ENCODE peak calls at places on chromosomes 16 and 17, in seven cellular contexts. D is neuronal stem cell, H is pancreas, I is aorta, N is A549, P is hepatocyte, Y is transverse colon. A is an unnamed sample.

GRCh38 chr17:18379246-18380146 is 1.9 kb downstream of the EVPLL start:
- DNase-seq in N (no peak), Y (peak; percentile 26), H (no peak), D (no peak), I (no peak), P (no peak), A (no peak)

GRCh38 chr17:33112763-33113162 is 121.1 kb downstream of the SPACA3 start:
- DNase-seq in Y (no peak), H (no peak), N (peak; percentile 97), I (no peak), P (peak; percentile 7), D (no peak), A (no peak)

GRCh38 chr17:59840329-59840907 is 52.3 kb downstream of the TUBD1 start:
- DNase-seq in H (no peak), Y (no peak), N (peak; percentile 73), I (no peak), D (no peak), P (no peak), A (no peak)

GRCh38 chr17:56184650-56185049 is 31.4 kb downstream of the ANKFN1 start:
- DNase-seq in Y (no peak), N (no peak), I (no peak), D (no peak), P (no peak), H (no peak), A (no peak)

GRCh38 chr17:63881935-63882601 is at the start of gene GH2:
- DNase-seq in Y (peak; percentile 50), H (peak; percentile 47), D (peak; percentile 48), N (peak; percentile 65), I (no peak), P (peak; percentile 67), A (peak; percentile 37)

GRCh38 chr17:5912927-5913565 is 157.1 kb upstream of the WSCD1 start:
- DNase-seq in N (no peak), Y (no peak), H (no peak), I (no peak), D (no peak), P (no peak), A (no peak)

GRCh38 chr17:61928101-61928436 is 287 bp upstream of the INTS2 start:
- DNase-seq in D (no peak), Y (no peak), I (no peak), H (no peak), P (no peak), N (no peak), A (no peak)

GRCh38 chr16:78127130-78127529 is 27.7 kb downstream of the WWOX start:
- DNase-seq in I (no peak), D (no peak), H (no peak), Y (no peak), P (no peak), N (no peak), A (peak; percentile 65)

GRCh38 chr16:66741971-66742396 is 9.4 kb downstream of the DYNC1LI2 start:
- DNase-seq in N (no peak), H (no peak), D (no peak), I (no peak), Y (no peak), P (no peak), A (peak; percentile 44)

GRCh38 chr17:4658478-4659305 is 17.2 kb upstream of the ALOX15 start:
- DNase-seq in I (no peak), H (no peak), P (peak; percentile 79), N (no peak), Y (no peak), D (no peak), A (no peak)

GRCh38 chr17:42535400-42536047 is 517 bp upstream of the NAGLU start:
- DNase-seq in N (no peak), Y (no peak), D (no peak), H (no peak), P (no peak), I (no peak), A (no peak)

GRCh38 chr17:42537826-42538451 is 1.9 kb downstream of the NAGLU start:
- DNase-seq in I (no peak), N (no peak), D (no peak), P (no peak), H (no peak), Y (no peak), A (no peak)

GRCh38 chr17:42536372-42537155 is 523 bp downstream of the NAGLU start:
- DNase-seq in Y (peak; percentile 91), P (peak; percentile 90), H (peak; percentile 92), D (no peak), N (peak; percentile 81), I (peak; percentile 93), A (peak; percentile 96)

GRCh38 chr17:42537156-42537805 is 1.2 kb downstream of the NAGLU start:
- DNase-seq in I (no peak), D (no peak), Y (no peak), P (peak; percentile 7), N (no peak), H (no peak), A (no peak)

DNA sequence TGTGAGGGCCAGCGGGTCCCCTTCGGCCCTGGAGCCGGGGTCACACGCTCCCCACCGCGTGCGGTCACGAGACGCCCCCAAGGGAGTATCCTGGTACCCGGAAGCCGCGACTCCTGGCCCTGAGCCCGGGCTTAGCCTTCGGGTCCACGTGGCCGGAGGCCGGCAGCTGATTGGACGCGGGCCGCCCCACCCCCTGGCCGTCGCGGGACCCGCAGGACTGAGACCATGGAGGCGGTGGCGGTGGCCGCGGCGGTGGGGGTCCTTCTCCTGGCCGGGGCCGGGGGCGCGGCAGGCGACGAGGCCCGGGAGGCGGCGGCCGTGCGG is at the start of gene NAGLU:
- DNase-seq in P (peak; percentile 96), H (peak; percentile 98), D (no peak), N (peak; percentile 91), I (peak; percentile 99), Y (peak; percentile 97), A (peak; percentile 97)
- H3K27ac ChIP-seq in P (peak within 1 kb of the TSS; percentile 77), H (peak within 1 kb of the TSS; percentile 91), D (peak within 1 kb of the TSS; percentile 49), N (peak within 1 kb of the TSS; percentile 97), I (no peak within 1 kb of the TSS), Y (peak within 1 kb of the TSS; percentile 93), A (peak within 1 kb of the TSS; percentile 98)

DNA sequence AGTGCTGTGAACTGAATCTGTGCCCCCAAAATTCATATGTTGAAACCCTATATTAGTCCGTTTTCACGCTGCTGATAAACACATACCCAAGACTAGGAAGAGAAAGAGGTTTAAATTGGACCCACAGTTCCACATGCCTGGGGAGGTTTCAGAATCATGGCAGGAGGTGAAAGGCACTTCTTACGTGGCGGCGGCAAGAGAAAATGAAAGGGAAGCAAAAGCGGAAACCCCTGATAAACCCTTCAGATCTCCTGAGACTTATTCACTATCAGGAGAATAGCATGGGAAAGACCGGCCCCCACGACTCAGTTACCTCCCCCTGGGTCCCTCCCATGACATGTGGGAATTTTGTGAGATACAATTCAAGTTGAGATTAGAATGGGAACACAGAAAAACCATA is 3.7 kb upstream of the SPDYE4 start:
- DNase-seq in H (no peak), I (no peak), P (no peak), D (no peak), N (no peak), Y (no peak), A (no peak)
- H3K4me3 ChIP-seq in H (no peak overlapping the region), I (no peak overlapping the region), P (no peak overlapping the region), D (no peak overlapping the region), N (no peak overlapping the region), Y (no peak overlapping the region), A (no peak overlapping the region)

GRCh38 chr17:57412520-57413096 is 156.3 kb downstream of the MSI2 start:
- DNase-seq in Y (no peak), N (no peak), I (no peak), D (no peak), H (no peak), P (no peak), A (no peak)
- H3K27ac ChIP-seq in Y (no peak overlapping the region), N (no peak overlapping the region), I (no peak overlapping the region), D (no peak overlapping the region), H (no peak overlapping the region), P (peak overlapping the region; percentile 86), A (no peak overlapping the region)

DNA sequence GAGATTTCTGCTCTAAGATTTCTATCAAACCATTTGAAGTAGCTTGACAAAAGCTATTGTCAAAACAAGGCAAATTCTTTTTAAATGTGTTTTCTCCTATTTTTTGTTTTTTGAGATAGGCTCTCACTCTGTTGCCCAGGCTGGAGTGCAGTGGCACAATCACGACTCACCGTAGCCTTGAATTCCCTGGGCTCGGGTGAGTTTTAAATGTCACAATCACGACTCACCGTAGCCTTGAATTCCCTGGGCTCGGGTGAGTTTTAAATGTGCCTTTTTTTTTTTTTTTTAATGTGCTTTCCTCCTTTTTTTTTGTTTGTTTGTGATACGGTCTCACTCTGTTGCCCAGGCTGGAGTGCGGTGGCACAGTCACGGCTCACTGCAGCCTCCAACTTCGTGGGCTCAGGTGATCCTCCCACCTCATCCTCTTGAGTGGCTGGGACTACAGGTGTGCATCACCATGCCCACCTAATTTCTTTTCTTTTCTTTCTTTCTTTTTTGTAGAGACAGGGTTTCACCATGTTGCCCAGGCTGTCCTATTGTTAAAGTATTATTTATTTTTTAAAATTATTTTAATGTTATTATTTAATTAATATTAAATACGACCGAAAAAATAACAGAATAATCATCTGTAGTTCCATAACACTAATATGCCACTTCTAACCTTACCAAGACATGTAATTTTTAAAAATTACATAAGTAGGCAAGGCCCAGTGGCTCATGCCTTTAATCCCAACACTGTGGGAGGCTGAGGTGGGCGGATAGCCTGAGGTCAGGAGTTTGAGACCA is 69.6 kb upstream of the FA2H start:
- DNase-seq in D (no peak), N (no peak), Y (no peak), H (no peak), I (no peak), P (no peak), A (no peak)
- H3K4me3 ChIP-seq in D (no peak overlapping the region), N (no peak overlapping the region), Y (no peak overlapping the region), H (no peak overlapping the region), I (no peak overlapping the region), P (no peak overlapping the region), A (no peak overlapping the region)

DNA sequence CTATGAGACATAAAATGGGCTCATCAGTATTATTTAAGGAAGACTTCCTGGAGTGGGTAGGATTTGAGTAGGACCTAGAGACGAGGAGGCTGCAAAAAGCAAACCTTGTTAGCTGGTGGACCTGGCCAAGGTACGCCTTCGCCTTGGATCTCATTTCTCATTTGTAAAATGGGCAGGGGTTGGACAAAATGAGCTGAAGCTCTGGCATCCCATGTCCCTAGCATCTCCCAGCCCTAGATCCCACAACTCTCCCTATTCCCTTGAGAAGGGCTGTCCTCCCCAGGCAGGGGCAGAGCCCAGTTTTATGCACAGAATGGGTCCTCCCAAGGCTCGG is 306 bp upstream of the SPATA20 start:
- DNase-seq in P (no peak), I (no peak), N (no peak), D (no peak), H (no peak), Y (no peak), A (no peak)
- H3K27ac ChIP-seq in P (no peak overlapping the region), I (no peak overlapping the region), N (peak overlapping the region; percentile 98), D (no peak overlapping the region), H (peak overlapping the region; percentile 65), Y (peak overlapping the region; percentile 90), A (no peak overlapping the region)

DNA sequence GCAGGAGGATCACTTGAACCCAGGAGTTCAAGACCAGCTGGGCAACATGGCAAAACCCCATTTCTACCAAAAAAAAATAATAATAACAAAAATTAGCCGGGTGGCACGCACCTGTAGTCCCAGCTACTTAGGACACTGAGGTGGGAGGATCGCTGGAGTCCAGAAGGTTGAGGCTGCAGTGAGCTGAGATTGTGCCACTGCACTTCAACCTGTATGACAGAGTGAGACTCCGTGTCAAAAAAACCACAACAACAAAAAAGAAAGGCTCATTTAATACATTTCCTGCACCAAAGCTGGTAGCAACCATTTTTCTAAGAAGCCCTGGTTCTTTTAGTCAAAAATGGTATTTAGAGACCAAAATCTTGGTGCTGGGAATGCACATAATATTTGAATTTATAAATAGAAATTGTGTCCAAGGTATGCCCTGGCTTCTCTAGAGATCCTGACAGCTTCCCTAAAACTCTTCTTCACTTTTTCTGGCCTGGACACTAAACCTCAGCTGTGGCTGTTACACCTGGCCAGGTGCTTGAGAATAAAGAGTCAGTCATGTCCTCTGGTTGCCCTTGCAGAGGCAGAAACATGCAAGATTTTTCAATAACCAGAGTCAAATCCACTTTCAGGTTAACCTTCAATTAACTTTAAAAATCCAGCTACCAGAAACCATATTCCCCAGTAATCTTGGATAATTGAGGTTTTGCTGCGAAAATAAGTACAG is 35.9 kb downstream of the SCNN1B start:
- DNase-seq in H (no peak), I (no peak), D (no peak), N (no peak), P (no peak), Y (no peak), A (no peak)
- H3K4me3 ChIP-seq in H (no peak overlapping the region), I (no peak overlapping the region), D (no peak overlapping the region), N (no peak overlapping the region), P (no peak overlapping the region), Y (no peak overlapping the region), A (no peak overlapping the region)